ENCODE peak calls at places on chromosomes 6 and 20, in ten cellular contexts. J is Peyer's patch; Y is heart left ventricle; S is foreskin fibroblast; H is lower leg skin; W is A549; R is adipocyte; V is Jurkat, Clone E6-1; A is brain microvascular endothelial cell; C is tibial artery. N is an unnamed sample.

GRCh38 chr6:45690846-45691245 is 313.1 kb upstream of the SUPT3H start:
- DNase-seq in W (no peak), S (peak), Y (no peak), A (no peak), V (no peak), J (no peak), H (no peak), R (no peak), C (no peak), N (no peak)

GRCh38 chr6:168886306-168886854 is 367.3 kb downstream of the THBS2 start:
- DNase-seq in C (no peak), V (no peak), Y (no peak), J (no peak), R (no peak), A (no peak), W (no peak), S (no peak), H (no peak), N (no peak)

GRCh38 chr6:136501514-136501913 is 48.7 kb downstream of the MAP7 start:
- DNase-seq in Y (no peak), S (peak), C (no peak), V (no peak), W (no peak), R (no peak), J (no peak), A (no peak), H (no peak), N (no peak)

GRCh38 chr6:136685540-136686108 is 106.7 kb downstream of the MAP3K5 start:
- DNase-seq in J (no peak), R (no peak), V (no peak), Y (no peak), A (no peak), C (no peak), H (no peak), W (no peak), S (peak), N (peak)

GRCh38 chr6:752438-752837 is 59.5 kb upstream of the EXOC2 start:
- DNase-seq in V (no peak), W (no peak), Y (no peak), A (no peak), J (no peak), H (no peak), R (peak), S (no peak), C (no peak), N (no peak)

GRCh38 chr6:38166411-38167240 is 347.1 kb downstream of the ZFAND3 start:
- DNase-seq in W (no peak), Y (no peak), R (no peak), H (no peak), S (no peak), A (no peak), J (no peak), V (no peak), C (no peak), N (no peak)

GRCh38 chr20:62577447-62577846 is 64.9 kb upstream of the SLCO4A1 start:
- DNase-seq in V (no peak), R (no peak), J (no peak), W (no peak), C (no peak), A (no peak), S (no peak), H (no peak), Y (peak), N (no peak)

GRCh38 chr6:155158044-155158843 is 105.6 kb upstream of the CLDN20 start:
- DNase-seq in Y (no peak), J (no peak), R (peak), A (no peak), S (peak), W (no peak), V (no peak), C (no peak), H (no peak), N (no peak)

GRCh38 chr20:57650266-57650665 is 30.0 kb upstream of the ZBP1 start:
- DNase-seq in W (no peak), S (no peak), C (no peak), R (no peak), J (peak), H (peak), Y (no peak), A (no peak), V (no peak), N (peak)

GRCh38 chr6:137261393-137262154 is 42.4 kb upstream of the IFNGR1 start:
- DNase-seq in V (no peak), R (peak), W (peak), A (peak), S (peak), J (no peak), C (no peak), Y (no peak), H (no peak), N (no peak)

DNA sequence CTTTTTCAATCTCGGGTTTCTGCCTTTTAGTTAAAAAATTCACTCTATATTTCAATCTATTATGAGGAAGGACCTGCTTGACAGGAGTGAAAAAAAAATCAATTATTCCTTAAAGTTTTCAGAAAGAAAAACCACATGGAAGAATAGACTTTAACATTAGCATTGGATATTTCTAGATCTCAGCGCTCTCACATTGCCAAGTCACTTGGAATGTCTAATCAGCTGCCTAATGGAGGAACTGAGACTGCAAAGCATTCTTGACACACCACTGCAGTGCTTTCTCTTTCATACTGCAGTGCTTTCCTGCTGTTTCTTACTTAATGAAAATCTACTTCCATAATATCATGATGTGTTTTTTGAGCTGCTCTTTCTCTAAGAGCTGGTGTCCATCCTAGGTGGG is 20.4 kb upstream of the MCM3 start:
- DNase-seq in Y (no peak), A (no peak), W (no peak), V (no peak), S (peak), R (no peak), H (no peak), C (no peak), J (no peak), N (no peak)
- H3K4me3 ChIP-seq in Y (peak), A (no peak), W (no peak), V (no peak), S (no peak), R (peak), H (no peak), C (peak), J (no peak), N (no peak)

DNA sequence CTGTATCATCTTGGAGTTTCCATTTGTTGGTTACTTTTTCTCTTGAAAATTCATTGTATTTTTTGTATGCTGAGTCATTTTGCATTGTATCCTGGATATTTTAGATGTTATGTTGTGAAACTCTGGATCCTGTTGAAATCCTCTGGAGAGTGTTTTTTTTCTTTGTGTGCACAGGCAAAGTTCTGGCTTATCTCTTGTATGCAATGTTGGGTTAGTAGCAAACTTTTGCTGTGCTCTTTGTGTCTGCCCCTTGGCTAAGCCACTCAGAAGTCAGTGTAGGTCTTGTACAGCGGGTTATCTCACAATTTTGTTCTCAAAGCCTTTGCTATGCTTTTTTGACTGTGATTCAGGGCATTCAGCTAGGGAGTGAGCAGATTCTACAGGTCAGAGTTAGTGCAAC is 29.1 kb upstream of the LMBRD1 start:
- DNase-seq in Y (no peak), S (peak), V (no peak), A (peak), C (no peak), R (peak), J (no peak), W (no peak), H (no peak), N (no peak)
- H3K4me3 ChIP-seq in Y (no peak), S (no peak), V (no peak), A (no peak), C (no peak), R (peak), J (no peak), W (no peak), H (no peak), N (no peak)

DNA sequence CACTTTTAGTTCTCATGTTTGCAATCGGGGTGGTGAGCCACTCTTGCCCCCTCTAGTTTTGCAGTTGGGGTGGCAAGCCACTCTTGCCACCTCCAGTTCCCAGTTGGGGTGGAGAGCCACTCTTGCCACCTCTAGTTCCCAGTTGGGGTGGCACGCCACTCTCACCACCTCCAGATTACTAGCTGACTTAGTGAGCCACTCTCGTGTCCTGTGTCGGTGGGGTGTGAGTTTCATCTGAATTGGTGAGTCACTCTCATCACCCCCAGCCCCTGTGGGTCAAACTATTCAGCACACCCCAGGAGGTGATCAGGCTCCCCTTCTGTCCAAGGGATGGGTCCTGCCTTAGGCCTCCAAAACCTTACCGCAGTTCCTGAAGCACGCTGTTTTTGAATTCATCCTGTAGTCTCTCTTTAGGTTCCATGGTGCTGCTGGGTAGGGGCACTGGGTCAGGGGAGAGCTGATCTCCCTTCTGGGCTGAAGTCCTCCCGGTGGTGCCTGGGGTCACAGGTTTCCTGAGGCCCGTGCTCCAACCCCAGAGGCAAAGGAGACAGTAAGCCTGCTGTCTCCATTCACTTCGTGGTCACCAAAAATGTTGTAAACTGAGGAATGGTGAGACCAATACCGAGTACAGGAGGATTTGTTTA is 224.2 kb upstream of the SYNCRIP start:
- DNase-seq in S (no peak), C (no peak), H (peak), Y (no peak), V (no peak), A (no peak), J (no peak), R (no peak), W (no peak), N (no peak)
- H3K4me3 ChIP-seq in S (no peak), C (peak), H (no peak), Y (no peak), V (no peak), A (no peak), J (no peak), R (peak), W (no peak), N (no peak)

DNA sequence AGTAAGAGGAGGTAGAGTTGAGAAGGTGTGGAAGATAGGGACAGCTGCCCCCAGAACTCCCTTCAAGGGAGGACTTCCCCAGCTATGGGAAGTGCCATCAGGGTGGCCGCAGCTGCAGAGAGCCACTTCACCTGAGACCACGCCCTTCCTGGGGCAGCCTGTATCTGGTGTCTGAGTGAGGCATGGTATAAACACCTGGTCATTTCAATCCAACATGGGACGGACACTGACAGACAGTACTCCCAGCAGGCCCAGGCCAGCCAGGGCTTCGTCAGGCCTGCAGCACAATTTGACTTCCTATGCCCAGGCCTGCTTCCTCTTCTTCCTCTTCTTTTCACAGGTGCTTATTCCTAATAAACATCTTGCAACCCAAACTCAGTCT is 4.5 kb downstream of the SOX12 start:
- DNase-seq in J (no peak), Y (no peak), R (no peak), H (no peak), C (no peak), A (no peak), V (no peak), W (no peak), S (no peak), N (no peak)
- H3K4me3 ChIP-seq in J (no peak), Y (no peak), R (no peak), H (no peak), C (no peak), A (no peak), V (no peak), W (no peak), S (no peak), N (no peak)